ENCODE peak calls at places on chromosomes 4 and X, in eight cellular contexts. S, F, M, Z, O, J, Y and T are unnamed samples.

GRCh38 chr4:110344165-110344564 is 131.8 kb upstream of the ENPEP start:
- DNase-seq in S (no peak), F (peak; percentile 30), M (peak; percentile 8), Z (no peak), O (no peak), J (no peak), Y (no peak), T (no peak)

GRCh38 chr4:133720001-133720400 is 481.6 kb downstream of the PABPC4L start:
- DNase-seq in S (no peak), F (peak; percentile 1), M (no peak), Z (no peak), O (no peak), J (no peak), Y (no peak), T (no peak)

GRCh38 chr4:168784786-168785461 is 225.1 kb downstream of the CBR4 start:
- DNase-seq in S (no peak), F (no peak), M (no peak), Z (no peak), O (no peak), J (peak; percentile 95), Y (no peak), T (no peak)

GRCh38 chr4:74540193-74540592 is 95.3 kb downstream of the AREG start:
- DNase-seq in S (no peak), F (peak; percentile 69), M (peak; percentile 72), Z (no peak), O (no peak), J (peak; percentile 64), Y (no peak), T (no peak)

GRCh38 chr4:166366012-166366411 is 493.0 kb downstream of the TLL1 start:
- DNase-seq in S (no peak), F (no peak), M (no peak), Z (no peak), O (no peak), J (peak; percentile 60), Y (no peak), T (no peak)

GRCh38 chrX:118257781-118258180 is 88.1 kb upstream of the WDR44 start:
- DNase-seq in S (no peak), F (no peak), M (no peak), Z (no peak), O (no peak), J (no peak), Y (no peak), T (no peak)

GRCh38 chrX:50114113-50114512 is 86.7 kb downstream of the AKAP4 start:
- DNase-seq in S (no peak), F (no peak), M (no peak), Z (no peak), O (no peak), J (no peak), Y (no peak), T (no peak)

GRCh38 chr4:3213661-3214250 is 35.2 kb upstream of the MSANTD1 start:
- DNase-seq in S (no peak), F (no peak), M (no peak), Z (no peak), O (no peak), J (no peak), Y (no peak), T (no peak)

GRCh38 chr4:2939383-2940243 is 23.6 kb downstream of the NOP14 start:
- DNase-seq in S (no peak), F (no peak), M (no peak), Z (peak; percentile 12), O (no peak), J (no peak), Y (no peak), T (no peak)

GRCh38 chr4:87543835-87544461 is 14.8 kb upstream of the SPARCL1 start:
- DNase-seq in S (no peak), F (peak; percentile 80), M (peak; percentile 82), Z (peak; percentile 49), O (peak; percentile 48), J (peak; percentile 49), Y (no peak), T (no peak)

GRCh38 chrX:10242036-10242435 is 85.3 kb downstream of the CLCN4 start:
- DNase-seq in S (no peak), F (no peak), M (no peak), Z (no peak), O (no peak), J (no peak), Y (no peak), T (no peak)

GRCh38 chr4:12635629-12636028 is 848.5 kb downstream of the RAB28 start:
- DNase-seq in S (no peak), F (no peak), M (no peak), Z (no peak), O (no peak), J (no peak), Y (no peak), T (no peak)

GRCh38 chr4:167233523-167234387 is 539 bp downstream of the SPOCK3 start:
- DNase-seq in S (no peak), F (peak; percentile 8), M (peak; percentile 3), Z (no peak), O (no peak), J (peak; percentile 10), Y (no peak), T (no peak)

GRCh38 chr4:135838889-135839288 is 1637.3 kb upstream of the PABPC4L start:
- DNase-seq in S (peak; percentile 35), F (no peak), M (peak; percentile 38), Z (no peak), O (no peak), J (no peak), Y (no peak), T (no peak)

GRCh38 chr4:3193531-3194203 is 55.3 kb upstream of the MSANTD1 start:
- DNase-seq in S (no peak), F (peak; percentile 14), M (peak; percentile 49), Z (no peak), O (no peak), J (no peak), Y (no peak), T (no peak)

GRCh38 chrX:33134164-33134563 is 77.2 kb downstream of the DMD start:
- DNase-seq in S (no peak), F (no peak), M (no peak), Z (no peak), O (no peak), J (no peak), Y (no peak), T (no peak)

GRCh38 chr4:2962614-2963184 is 507 bp downstream of the NOP14 start:
- DNase-seq in S (peak; percentile 44), F (peak; percentile 64), M (peak; percentile 54), Z (no peak), O (peak; percentile 26), J (no peak), Y (no peak), T (no peak)

DNA sequence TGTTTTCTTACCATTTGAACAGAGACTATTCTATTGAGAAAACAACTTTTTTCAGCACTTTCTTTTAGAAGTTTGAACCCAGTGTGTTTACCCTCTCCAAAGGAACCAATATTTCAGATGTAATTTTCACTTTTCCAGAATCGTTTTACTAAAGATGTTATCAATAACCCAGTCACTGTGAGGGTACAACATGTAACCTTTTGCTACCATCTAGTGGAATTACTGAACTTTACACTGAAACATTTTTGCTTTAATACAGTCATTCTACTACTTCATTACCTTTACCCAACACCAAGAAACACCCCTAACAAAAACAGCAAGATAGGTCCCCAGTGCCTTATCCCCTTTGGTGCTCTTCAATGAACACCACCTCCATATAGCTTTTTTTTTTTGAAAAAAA is 33.1 kb upstream of the PRDX4 start:
- DNase-seq in S (no peak), F (no peak), M (peak; percentile 19), Z (no peak), O (no peak), J (peak; percentile 5), Y (no peak), T (no peak)
- TF ChIP-seq CTCF in S (peak; percentile 58), F (peak; percentile 7), M (peak; percentile 23), Z (no peak), O (peak; percentile 11), J (peak; percentile 27), Y (no peak), T (no peak)

GRCh38 chr4:80963051-80963450 is 67.5 kb upstream of the BMP3 start:
- DNase-seq in S (no peak), F (no peak), M (peak; percentile 3), Z (no peak), O (no peak), J (peak; percentile 19), Y (no peak), T (no peak)
- H3K4me3 ChIP-seq in S (no peak overlapping the region), F (no peak overlapping the region), M (no peak overlapping the region), Z (no peak overlapping the region), O (no peak overlapping the region), J (no peak overlapping the region), Y (no peak overlapping the region), T (no peak overlapping the region)

GRCh38 chr4:158811216-158811540 is 42.4 kb downstream of the FNIP2 start:
- DNase-seq in S (no peak), F (no peak), M (no peak), Z (no peak), O (no peak), J (no peak), Y (no peak), T (no peak)
- TF ChIP-seq CTCF in S (no peak), F (no peak), M (no peak), Z (no peak), O (no peak), J (no peak), Y (no peak), T (no peak)

DNA sequence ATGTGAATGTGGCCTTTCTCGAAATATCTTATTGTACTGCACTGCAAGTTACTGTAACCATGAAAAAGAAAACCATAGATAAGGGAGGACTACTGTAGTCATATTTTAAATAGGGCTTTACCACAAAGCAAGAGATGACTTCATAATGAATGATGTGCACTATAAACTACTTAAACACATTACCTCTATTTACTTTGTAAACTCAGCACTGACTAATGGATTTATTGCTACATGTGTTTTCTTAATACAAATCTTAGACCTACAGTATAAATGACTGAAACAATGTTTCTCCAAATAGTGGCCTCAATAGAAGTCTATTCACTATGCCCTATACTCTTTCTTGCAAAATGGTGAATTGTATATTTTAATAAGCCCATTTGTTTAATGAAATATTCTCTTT is 61.1 kb downstream of the HDX start:
- DNase-seq in S (no peak), F (no peak), M (peak; percentile 58), Z (no peak), O (no peak), J (peak; percentile 32), Y (no peak), T (no peak)
- H3K4me3 ChIP-seq in S (no peak overlapping the region), F (no peak overlapping the region), M (no peak overlapping the region), Z (no peak overlapping the region), O (no peak overlapping the region), J (no peak overlapping the region), Y (no peak overlapping the region), T (no peak overlapping the region)